ENCODE peak calls at places on chromosomes 12 and 14, in five cellular contexts. V is epithelial cell of esophagus, X is RWPE2, T is sciatic nerve, M is cardiac fibroblast. W is an unnamed sample.

GRCh38 chr12:26606911-26607310 is 226.1 kb downstream of the ITPR2 start:
- DNase-seq in V (no peak), X (no peak), T (no peak), M (no peak), W (no peak)

GRCh38 chr12:48889679-48890078 is 24.0 kb upstream of the RND1 start:
- DNase-seq in V (no peak), M (no peak), X (no peak), T (no peak), W (no peak)

GRCh38 chr12:38385492-38385864 is 68.9 kb downstream of the ALG10B start:
- DNase-seq in X (no peak), T (no peak), V (peak), M (no peak), W (no peak)

GRCh38 chr12:25322918-25323773 is 72.4 kb upstream of the KRAS start:
- DNase-seq in V (peak), T (no peak), M (peak), X (no peak), W (no peak)

GRCh38 chr14:34257505-34257904 is 204.5 kb downstream of the SPTSSA start:
- DNase-seq in V (peak), T (no peak), M (no peak), X (no peak), W (no peak)

GRCh38 chr12:50248406-50248805 is 34.9 kb downstream of the LIMA1 start:
- DNase-seq in X (no peak), M (no peak), V (no peak), T (no peak), W (no peak)

GRCh38 chr14:51224551-51224950 is 15.5 kb upstream of the TMX1 start:
- DNase-seq in V (peak), X (no peak), M (no peak), T (no peak), W (no peak)

GRCh38 chr14:23787436-23787835 is 151.3 kb downstream of the DHRS2 start:
- DNase-seq in M (no peak), T (no peak), V (no peak), X (no peak), W (no peak)

GRCh38 chr14:102092806-102093205 is 6.0 kb upstream of the HSP90AA1 start:
- DNase-seq in X (no peak), T (no peak), M (no peak), V (no peak), W (no peak)

GRCh38 chr12:91854725-91855124 is 290.9 kb downstream of the BTG1 start:
- DNase-seq in M (peak), X (no peak), V (peak), T (no peak), W (no peak)

GRCh38 chr14:43795600-43796228 is 711.4 kb downstream of the FSCB start:
- DNase-seq in V (peak), M (peak), T (no peak), X (no peak), W (no peak)

GRCh38 chr12:127912266-127912665 is 354.7 kb upstream of the TMEM132C start:
- DNase-seq in T (no peak), X (no peak), M (no peak), V (no peak), W (no peak)

W was measured in coronary artery.